ENCODE peak calls at places on chromosomes 7 and 10, in four cellular contexts. One of them, this sample, is unnamed.
A peak's percentile ranks its signal among the peaks of the same experiment; 100 is the strongest.

GRCh38 chr7:50475340-50475739 is 25.2 kb upstream of the FIGNL1 start:
- DNase-seq in AG10803: no peak
- DNase-seq in RCC 7860: no peak
- DNase-seq in ovary: no peak
- DNase-seq in this sample: no peak

GRCh38 chr10:124741922-124742417 is 2.2 kb downstream of the FAM53B start:
- DNase-seq in RCC 7860: no peak
- DNase-seq in AG10803: no peak
- DNase-seq in ovary: no peak
- DNase-seq in this sample: no peak

GRCh38 chr10:97540669-97541500 is 31.7 kb upstream of the ANKRD2 start:
- DNase-seq in RCC 7860: peak; percentile 95
- DNase-seq in AG10803: no peak
- DNase-seq in ovary: no peak
- DNase-seq in this sample: no peak

GRCh38 chr7:134669845-134670373 is 23.3 kb downstream of the BPGM start:
- DNase-seq in RCC 7860: peak; percentile 93
- DNase-seq in AG10803: peak; percentile 82
- DNase-seq in ovary: no peak
- DNase-seq in this sample: peak; percentile 90

GRCh38 chr10:92052088-92052487 is 128.5 kb downstream of the BTAF1 start:
- DNase-seq in AG10803: no peak
- DNase-seq in RCC 7860: no peak
- DNase-seq in ovary: no peak
- DNase-seq in this sample: no peak

GRCh38 chr7:64997927-64998391 is 7.1 kb upstream of the ZNF117 start:
- DNase-seq in AG10803: peak; percentile 32
- DNase-seq in RCC 7860: no peak
- DNase-seq in ovary: no peak
- DNase-seq in this sample: peak; percentile 8

GRCh38 chr10:66928000-66928770 is 2.3 kb downstream of the LRRTM3 start:
- DNase-seq in RCC 7860: no peak
- DNase-seq in ovary: no peak
- DNase-seq in AG10803: peak; percentile 1
- DNase-seq in this sample: no peak

GRCh38 chr7:121084748-121085336 is 96.3 kb downstream of the CPED1 start:
- DNase-seq in RCC 7860: peak; percentile 99
- DNase-seq in AG10803: peak; percentile 98
- DNase-seq in ovary: no peak
- DNase-seq in this sample: peak; percentile 76

GRCh38 chr10:36634916-36635315 is 490.5 kb upstream of the ANKRD30A start:
- DNase-seq in RCC 7860: no peak
- DNase-seq in ovary: no peak
- DNase-seq in AG10803: peak; percentile 73
- DNase-seq in this sample: peak; percentile 3

GRCh38 chr10:34254596-34254995 is 560.5 kb downstream of the PARD3 start:
- DNase-seq in ovary: no peak
- DNase-seq in RCC 7860: peak; percentile 78
- DNase-seq in AG10803: peak; percentile 68
- DNase-seq in this sample: peak; percentile 31

GRCh38 chr7:120725376-120726039 is 132.4 kb downstream of the TSPAN12 start:
- DNase-seq in ovary: no peak
- DNase-seq in AG10803: peak; percentile 49
- DNase-seq in RCC 7860: peak; percentile 23
- DNase-seq in this sample: peak; percentile 38

GRCh38 chr7:64515330-64515729 is 47.5 kb downstream of the ZNF680 start:
- DNase-seq in AG10803: no peak
- DNase-seq in RCC 7860: peak; percentile 31
- DNase-seq in ovary: no peak
- DNase-seq in this sample: no peak

GRCh38 chr10:55311823-55312431 is 510.9 kb upstream of the PCDH15 start:
- DNase-seq in ovary: no peak
- DNase-seq in RCC 7860: no peak
- DNase-seq in AG10803: no peak
- DNase-seq in this sample: no peak

GRCh38 chr10:104441601-104442000 is 88.0 kb downstream of the CFAP58 start:
- DNase-seq in RCC 7860: peak; percentile 62
- DNase-seq in ovary: no peak
- DNase-seq in AG10803: peak; percentile 92
- DNase-seq in this sample: peak; percentile 61

GRCh38 chr7:48158404-48158803 is 12.9 kb upstream of the ABCA13 start:
- DNase-seq in AG10803: peak; percentile 52
- DNase-seq in RCC 7860: no peak
- DNase-seq in ovary: no peak
- DNase-seq in this sample: no peak

GRCh38 chr7:96952974-96953391 is 52.4 kb upstream of the DLX6 start:
- DNase-seq in AG10803: peak; percentile 57
- DNase-seq in RCC 7860: peak; percentile 36
- DNase-seq in ovary: no peak
- DNase-seq in this sample: peak; percentile 11

GRCh38 chr10:3811331-3811870 is 26.4 kb upstream of the KLF6 start:
- DNase-seq in AG10803: peak; percentile 61
- DNase-seq in ovary: no peak
- DNase-seq in RCC 7860: peak; percentile 98
- DNase-seq in this sample: peak; percentile 80

GRCh38 chr10:24866615-24867583 is 85.5 kb downstream of the PRTFDC1 start:
- DNase-seq in RCC 7860: peak; percentile 46
- DNase-seq in ovary: peak; percentile 60
- DNase-seq in AG10803: peak; percentile 67
- DNase-seq in this sample: peak; percentile 59

GRCh38 chr7:767580-767940 is 40.5 kb upstream of the PRKAR1B start:
- DNase-seq in RCC 7860: peak; percentile 89
- DNase-seq in AG10803: peak; percentile 17
- DNase-seq in ovary: peak; percentile 46
- DNase-seq in this sample: peak; percentile 78

GRCh38 chr7:128178611-128179010 is 62.5 kb upstream of the LEP start:
- DNase-seq in AG10803: no peak
- DNase-seq in ovary: no peak
- DNase-seq in RCC 7860: no peak
- DNase-seq in this sample: no peak

GRCh38 chr10:5555031-5555510 is 30.3 kb downstream of the CALML3 start:
- DNase-seq in ovary: no peak
- DNase-seq in RCC 7860: no peak
- DNase-seq in AG10803: no peak
- DNase-seq in this sample: no peak

GRCh38 chr10:182441-183201 is 47.4 kb downstream of the ZMYND11 start:
- DNase-seq in RCC 7860: no peak
- DNase-seq in ovary: no peak
- DNase-seq in AG10803: no peak
- DNase-seq in this sample: peak; percentile 10

GRCh38 chr7:5693529-5693928 is 87.9 kb downstream of the RNF216 start:
- DNase-seq in AG10803: peak; percentile 78
- DNase-seq in RCC 7860: peak; percentile 82
- DNase-seq in ovary: no peak
- DNase-seq in this sample: peak; percentile 72

GRCh38 chr7:75739796-75740672 is 1.3 kb upstream of the HIP1 start:
- DNase-seq in RCC 7860: no peak
- DNase-seq in AG10803: no peak
- DNase-seq in ovary: no peak
- DNase-seq in this sample: peak; percentile 83

GRCh38 chr7:148972360-148972759 is 55.9 kb downstream of the PDIA4 start:
- DNase-seq in RCC 7860: no peak
- DNase-seq in ovary: no peak
- DNase-seq in AG10803: no peak
- DNase-seq in this sample: no peak

GRCh38 chr7:70693690-70694356 is 438.1 kb upstream of the GALNT17 start:
- DNase-seq in ovary: peak; percentile 67
- DNase-seq in AG10803: peak; percentile 60
- DNase-seq in RCC 7860: no peak
- DNase-seq in this sample: peak; percentile 33

GRCh38 chr10:133167693-133168616 is 7.9 kb downstream of the KNDC1 start:
- DNase-seq in ovary: no peak
- DNase-seq in AG10803: no peak
- DNase-seq in RCC 7860: no peak
- DNase-seq in this sample: no peak

GRCh38 chr7:2271273-2272026 is 29.4 kb downstream of the NUDT1 start:
- DNase-seq in ovary: no peak
- DNase-seq in RCC 7860: no peak
- DNase-seq in AG10803: no peak
- DNase-seq in this sample: no peak

GRCh38 chr10:33484787-33485186 is 150.3 kb upstream of the NRP1 start:
- DNase-seq in RCC 7860: no peak
- DNase-seq in ovary: peak; percentile 39
- DNase-seq in AG10803: peak; percentile 79
- DNase-seq in this sample: peak; percentile 86

GRCh38 chr7:1825877-1826741 is 156.0 kb downstream of the ELFN1 start:
- DNase-seq in AG10803: no peak
- DNase-seq in RCC 7860: no peak
- DNase-seq in ovary: no peak
- DNase-seq in this sample: no peak

GRCh38 chr7:66727058-66727457 is 13.5 kb upstream of the RABGEF1 start:
- DNase-seq in RCC 7860: no peak
- DNase-seq in ovary: no peak
- DNase-seq in AG10803: no peak
- DNase-seq in this sample: no peak

GRCh38 chr10:124642076-124642710 is 102.0 kb downstream of the FAM53B start:
- DNase-seq in RCC 7860: no peak
- DNase-seq in AG10803: no peak
- DNase-seq in ovary: no peak
- DNase-seq in this sample: no peak

GRCh38 chr10:131748191-131748590 is 152.6 kb upstream of the PPP2R2D start:
- DNase-seq in AG10803: no peak
- DNase-seq in ovary: no peak
- DNase-seq in RCC 7860: no peak
- DNase-seq in this sample: no peak

GRCh38 chr10:124898493-124898892 is 43.4 kb upstream of the ZRANB1 start:
- DNase-seq in RCC 7860: no peak
- DNase-seq in AG10803: no peak
- DNase-seq in ovary: no peak
- DNase-seq in this sample: no peak

GRCh38 chr10:128626397-128627060 is 500.3 kb upstream of the MKI67 start:
- DNase-seq in ovary: no peak
- DNase-seq in AG10803: no peak
- DNase-seq in RCC 7860: no peak
- DNase-seq in this sample: no peak

GRCh38 chr7:142581341-142581740 is 167.9 kb upstream of the PRSS1 start:
- DNase-seq in RCC 7860: no peak
- DNase-seq in ovary: no peak
- DNase-seq in AG10803: peak; percentile 63
- DNase-seq in this sample: peak; percentile 33

GRCh38 chr7:25358831-25359350 is 130.6 kb upstream of the NPVF start:
- DNase-seq in RCC 7860: no peak
- DNase-seq in ovary: no peak
- DNase-seq in AG10803: no peak
- DNase-seq in this sample: no peak

This sample was measured in fibroblast of villous mesenchyme.